ENCODE peak calls at places on chromosomes 5 and 9, in ten cellular contexts. H is progenitor cell of endocrine pancreas, N is AG09309, V is colonic mucosa, W is lower leg skin, B is heart right ventricle, F is thyroid gland, R is OCI-LY7, Q is bronchial epithelial cell, P is epithelial cell of esophagus. M is an unnamed sample.

GRCh38 chr5:16736158-16736994 is 119.6 kb upstream of the RETREG1 start:
- DNase-seq in H (peak; percentile 43), N (no peak), V (peak; percentile 82), W (peak; percentile 24), B (no peak), F (peak; percentile 72), R (no peak), Q (peak; percentile 94), P (peak; percentile 94), M (peak; percentile 50)

GRCh38 chr5:149452007-149452664 is 73.0 kb upstream of the IL17B start:
- DNase-seq in H (peak; percentile 18), N (no peak), V (peak; percentile 85), W (no peak), B (peak; percentile 49), F (peak; percentile 22), R (peak; percentile 32), Q (no peak), P (no peak), M (no peak)

GRCh38 chr9:132472599-132472998 is 62.6 kb downstream of the CFAP77 start:
- DNase-seq in H (no peak), N (no peak), V (no peak), W (no peak), B (no peak), F (peak; percentile 16), R (no peak), Q (no peak), P (no peak), M (no peak)

GRCh38 chr5:158914008-158914407 is 185.7 kb downstream of the EBF1 start:
- DNase-seq in H (no peak), N (no peak), V (no peak), W (no peak), B (no peak), F (no peak), R (no peak), Q (no peak), P (no peak), M (no peak)

GRCh38 chr9:126915281-126915816 is 767 bp downstream of the RALGPS1 start:
- DNase-seq in H (peak; percentile 82), N (no peak), V (peak; percentile 87), W (no peak), B (peak; percentile 37), F (peak; percentile 94), R (peak; percentile 61), Q (no peak), P (peak; percentile 47), M (peak; percentile 47)

GRCh38 chr9:75616841-75617566 is 273.5 kb upstream of the PCSK5 start:
- DNase-seq in H (no peak), N (no peak), V (no peak), W (no peak), B (no peak), F (no peak), R (no peak), Q (peak; percentile 23), P (peak; percentile 26), M (no peak)

GRCh38 chr5:65157906-65158603 is 323.7 kb downstream of the ADAMTS6 start:
- DNase-seq in H (no peak), N (no peak), V (peak; percentile 48), W (no peak), B (no peak), F (no peak), R (no peak), Q (peak; percentile 67), P (peak; percentile 69), M (no peak)

GRCh38 chr5:112232651-112233050 is 186.4 kb downstream of the EPB41L4A start:
- DNase-seq in H (no peak), N (no peak), V (peak; percentile 53), W (no peak), B (no peak), F (no peak), R (no peak), Q (peak; percentile 30), P (peak; percentile 19), M (no peak)

GRCh38 chr5:1409386-1410110 is 35.7 kb downstream of the SLC6A3 start:
- DNase-seq in H (peak; percentile 46), N (no peak), V (no peak), W (no peak), B (no peak), F (no peak), R (peak; percentile 18), Q (no peak), P (peak; percentile 10), M (peak; percentile 11)

GRCh38 chr5:151130922-151131891 is 26.4 kb downstream of the ANXA6 start:
- DNase-seq in H (no peak), N (no peak), V (peak; percentile 51), W (no peak), B (no peak), F (no peak), R (no peak), Q (no peak), P (peak; percentile 47), M (no peak)

GRCh38 chr5:13498279-13498678 is 446.2 kb downstream of the DNAH5 start:
- DNase-seq in H (no peak), N (no peak), V (no peak), W (no peak), B (no peak), F (no peak), R (no peak), Q (no peak), P (no peak), M (no peak)
- TF ChIP-seq CTCF in H (no peak), N (no peak), V (no peak), W (no peak), B (no peak), F (no peak), R (no peak), Q (no peak), P (no peak), M (no peak)

GRCh38 chr5:31196309-31196708 is 2.8 kb downstream of the CDH6 start:
- DNase-seq in H (no peak), N (no peak), V (no peak), W (no peak), B (no peak), F (no peak), R (no peak), Q (peak; percentile 42), P (no peak), M (no peak)
- TF ChIP-seq CTCF in H (peak; percentile 51), N (no peak), V (no peak), W (no peak), B (no peak), F (peak; percentile 20), R (no peak), Q (no peak), P (no peak), M (no peak)

GRCh38 chr9:95504053-95504963 is 12.5 kb downstream of the PTCH1 start:
- DNase-seq in H (no peak), N (no peak), V (peak; percentile 49), W (no peak), B (peak; percentile 25), F (peak; percentile 57), R (peak; percentile 69), Q (peak; percentile 78), P (peak; percentile 70), M (peak; percentile 42)
- TF ChIP-seq CTCF in H (peak; percentile 16), N (no peak), V (no peak), W (no peak), B (no peak), F (no peak), R (peak; percentile 62), Q (no peak), P (no peak), M (no peak)

GRCh38 chr9:76761448-76761847 is 2.8 kb upstream of the PCA3 start:
- DNase-seq in H (no peak), N (no peak), V (no peak), W (no peak), B (no peak), F (no peak), R (peak; percentile 5), Q (no peak), P (no peak), M (no peak)
- TF ChIP-seq CTCF in H (peak; percentile 48), N (peak; percentile 30), V (no peak), W (no peak), B (peak; percentile 23), F (peak; percentile 41), R (peak; percentile 76), Q (peak; percentile 11), P (peak; percentile 27), M (peak; percentile 23)

M was measured in glutamatergic neuron.